ENCODE peak calls at places on chromosomes 11 and 22, in nine cellular contexts. O is aorta; R is iPS DF 19.7; Q is GM12892; S is stimulated activated naive CD4-positive, alpha-beta T cell treated with Interleukin-2 at 50 U/mL for 16 hours; W is activated CD8-positive, alpha-beta memory T cell treated with anti-CD3 and anti-CD28 coated beads, Interleukin-2, amount 10 ng/mL, durations not matched to agents 7 days and 5 days; A is left cardiac atrium; K is NCI-H460; E is astrocyte of the hippocampus. I is an unnamed sample.

GRCh38 chr22:35561796-35562526 is 21.3 kb downstream of the RASD2 start:
- DNase-seq in O (no peak), R (no peak), Q (no peak), S (no peak), W (peak), A (no peak), K (peak), E (peak), I (peak)

GRCh38 chr11:84289381-84289906 is 1003.3 kb upstream of the CCDC90B start:
- DNase-seq in O (no peak), R (no peak), Q (no peak), S (no peak), W (no peak), A (no peak), K (no peak), E (peak), I (peak)

GRCh38 chr11:10114593-10115404 is 179.2 kb downstream of the SBF2 start:
- DNase-seq in O (no peak), R (no peak), Q (no peak), S (no peak), W (no peak), A (no peak), K (no peak), E (peak), I (no peak)

GRCh38 chr11:87043894-87044293 is 6.2 kb downstream of the TMEM135 start:
- DNase-seq in O (no peak), R (no peak), Q (no peak), S (no peak), W (no peak), A (no peak), K (no peak), E (no peak), I (no peak)

GRCh38 chr22:50180727-50181521 is 4.8 kb upstream of the TRABD start:
- DNase-seq in O (peak), R (no peak), Q (no peak), S (no peak), W (no peak), A (peak), K (no peak), E (no peak), I (no peak)

GRCh38 chr11:33976351-33977199 is 75.0 kb upstream of the CAPRIN1 start:
- DNase-seq in O (no peak), R (no peak), Q (no peak), S (no peak), W (no peak), A (no peak), K (no peak), E (peak), I (peak)

GRCh38 chr11:115500547-115501503 is 3.4 kb downstream of the CADM1 start:
- DNase-seq in O (no peak), R (no peak), Q (no peak), S (no peak), W (no peak), A (no peak), K (no peak), E (peak), I (no peak)

GRCh38 chr22:48075604-48076400 is 1313.4 kb downstream of the TBC1D22A start:
- DNase-seq in O (no peak), R (no peak), Q (no peak), S (no peak), W (no peak), A (no peak), K (no peak), E (no peak), I (no peak)

GRCh38 chr11:20036625-20037335 is 123.5 kb downstream of the DBX1 start:
- DNase-seq in O (no peak), R (no peak), Q (no peak), S (no peak), W (no peak), A (no peak), K (no peak), E (no peak), I (no peak)

GRCh38 chr22:35835267-35835997 is 117.8 kb downstream of the APOL5 start:
- DNase-seq in O (no peak), R (no peak), Q (no peak), S (no peak), W (no peak), A (no peak), K (no peak), E (no peak), I (peak)

GRCh38 chr11:56642339-56642738 is at the start of gene OR5AP2:
- DNase-seq in O (no peak), R (no peak), Q (no peak), S (no peak), W (no peak), A (no peak), K (no peak), E (no peak), I (no peak)

GRCh38 chr11:110294509-110294908 is 1.9 kb downstream of the RDX start:
- DNase-seq in O (no peak), R (no peak), Q (no peak), S (no peak), W (no peak), A (no peak), K (no peak), E (peak), I (no peak)

GRCh38 chr11:13923716-13924650 is 38.5 kb upstream of the SPON1 start:
- DNase-seq in O (no peak), R (no peak), Q (no peak), S (no peak), W (peak), A (no peak), K (no peak), E (no peak), I (peak)

GRCh38 chr11:73800407-73800806 is 12.7 kb downstream of the MRPL48 start:
- DNase-seq in O (no peak), R (no peak), Q (no peak), S (no peak), W (no peak), A (no peak), K (no peak), E (no peak), I (no peak)

GRCh38 chr22:32868928-32869327 is 67.4 kb downstream of the TIMP3 start:
- DNase-seq in O (no peak), R (no peak), Q (no peak), S (no peak), W (no peak), A (no peak), K (no peak), E (no peak), I (no peak)

GRCh38 chr11:5620606-5621521 is 3.9 kb upstream of the TRIM34 start:
- DNase-seq in O (no peak), R (no peak), Q (no peak), S (no peak), W (no peak), A (no peak), K (no peak), E (peak), I (peak)

GRCh38 chr11:103325686-103326069 is 216.5 kb downstream of the DYNC2H1 start:
- DNase-seq in O (no peak), R (no peak), Q (no peak), S (no peak), W (no peak), A (no peak), K (no peak), E (no peak), I (no peak)

GRCh38 chr22:17964153-17964552 is 60.2 kb downstream of the MICAL3 start:
- DNase-seq in O (no peak), R (no peak), Q (no peak), S (no peak), W (no peak), A (no peak), K (no peak), E (peak), I (no peak)

I was measured in renal cortical epithelial cell.